ENCODE peak calls at places on chromosomes 11 and 22, in five cellular contexts. F is GM20000; L is stimulated activated CD4-positive, alpha-beta T cell treated with anti-CD3 and anti-CD28 coated beads, Interleukin-12 subunit alpha, Interleukin-12 subunit beta, amount 100 ng/mL, for 4 hours; W is NCI-H146; H is GM12878. C is an unnamed sample.

GRCh38 chr11:125375146-125375545 is 120.9 kb downstream of the FEZ1 start:
- DNase-seq in F (no peak), W (no peak), H (no peak), L (no peak), C (no peak)

GRCh38 chr11:105609341-105609781 is 512 bp upstream of the GRIA4 start:
- DNase-seq in H (no peak), F (peak), L (no peak), W (peak), C (peak)

GRCh38 chr11:128488471-128488870 is 98.9 kb downstream of the ETS1 start:
- DNase-seq in W (no peak), H (no peak), L (no peak), F (no peak), C (no peak)

GRCh38 chr11:28999620-29000019 is 891.4 kb downstream of the METTL15 start:
- DNase-seq in L (no peak), W (no peak), H (no peak), F (no peak), C (no peak)

GRCh38 chr11:83249972-83250593 is 36.1 kb downstream of the CCDC90B start:
- DNase-seq in L (no peak), W (peak), H (no peak), F (peak), C (peak)

GRCh38 chr11:54832676-54833075 is 126.0 kb downstream of the OR4A5 start:
- DNase-seq in L (no peak), F (no peak), W (no peak), H (no peak), C (no peak)

GRCh38 chr11:100923555-100923954 is 206.1 kb downstream of the PGR start:
- DNase-seq in W (no peak), F (no peak), H (no peak), L (no peak), C (no peak)

GRCh38 chr22:50276143-50276542 is 6.0 kb upstream of the MAPK11 start:
- DNase-seq in W (no peak), F (peak), L (no peak), H (peak), C (peak)

GRCh38 chr22:30695351-30695762 is 683 bp downstream of the OSBP2 start:
- DNase-seq in H (no peak), L (no peak), F (no peak), W (no peak), C (no peak)